ENCODE peak calls at places on chromosomes 12 and 14, in six cellular contexts. P is activated T-cell treated with anti-CD3 and anti-CD28 coated beads, Interleukin-2, amount 50 U/mL, for 48 hours; Z is BE2C; Q is T follicular helper cell; M is fibroblast of the conjunctiva; I is cardiac fibroblast. C is an unnamed sample.

GRCh38 chr12:24751181-24751580 is 197.7 kb downstream of the BCAT1 start:
- DNase-seq in I (peak), Q (no peak), Z (no peak), M (no peak), P (no peak), C (no peak)

GRCh38 chr12:3116106-3116898 is 39.1 kb downstream of the TSPAN9 start:
- DNase-seq in Q (no peak), Z (no peak), M (no peak), P (no peak), I (peak), C (no peak)

GRCh38 chr14:43215524-43215923 is 1291.6 kb downstream of the FSCB start:
- DNase-seq in P (no peak), Z (no peak), M (no peak), Q (no peak), I (no peak), C (no peak)

GRCh38 chr12:99370742-99371141 is 276.8 kb upstream of the GARIN6 start:
- DNase-seq in P (no peak), M (no peak), Q (no peak), I (no peak), Z (no peak), C (no peak)

GRCh38 chr14:52015411-52016030 is 26.2 kb downstream of the RTRAF start:
- DNase-seq in Q (no peak), M (no peak), I (peak), P (no peak), Z (peak), C (no peak)

GRCh38 chr14:85475113-85475512 is 54.8 kb upstream of the FLRT2 start:
- DNase-seq in I (peak), P (no peak), M (no peak), Z (no peak), Q (no peak), C (no peak)

GRCh38 chr14:58955294-58955821 is 233.1 kb upstream of the DAAM1 start:
- DNase-seq in P (no peak), Z (no peak), M (no peak), I (no peak), Q (no peak), C (no peak)

GRCh38 chr12:5622280-5622679 is 190.4 kb downstream of the NTF3 start:
- DNase-seq in P (no peak), I (no peak), Z (no peak), M (no peak), Q (no peak), C (no peak)

GRCh38 chr12:124136796-124137195 is 158.1 kb upstream of the RFLNA start:
- DNase-seq in I (no peak), P (no peak), M (no peak), Q (no peak), Z (no peak), C (no peak)

GRCh38 chr12:100987552-100988277 is 193.1 kb downstream of the ANO4 start:
- DNase-seq in Q (no peak), I (peak), P (no peak), Z (peak), M (no peak), C (no peak)

GRCh38 chr12:95114766-95115450 is 41.5 kb upstream of the NR2C1 start:
- DNase-seq in P (no peak), Q (no peak), I (peak), Z (no peak), M (no peak), C (no peak)

GRCh38 chr12:53624453-53624852 is 1.7 kb downstream of the ATF7 start:
- DNase-seq in P (no peak), Q (no peak), I (peak), Z (no peak), M (peak), C (no peak)

GRCh38 chr12:53816360-53817020 is 64.7 kb upstream of the CISTR start:
- DNase-seq in Z (no peak), Q (no peak), I (no peak), M (no peak), P (no peak), C (no peak)

GRCh38 chr12:77995436-77996167 is 164.9 kb downstream of the NAV3 start:
- DNase-seq in I (peak), P (no peak), Z (no peak), M (peak), Q (no peak), C (no peak)

GRCh38 chr12:31363416-31363809 is 37.5 kb upstream of the SINHCAF start:
- DNase-seq in I (no peak), M (no peak), Q (no peak), P (no peak), Z (no peak), C (no peak)

GRCh38 chr12:107990325-107990724 is 138.8 kb upstream of the WSCD2 start:
- DNase-seq in P (peak), I (peak), Z (peak), Q (no peak), M (no peak), C (no peak)

GRCh38 chr12:54592316-54592715 is 3.9 kb upstream of the PPP1R1A start:
- DNase-seq in Z (no peak), P (no peak), Q (no peak), M (no peak), I (peak), C (no peak)

GRCh38 chr12:3035815-3036702 is 41.1 kb upstream of the TSPAN9 start:
- DNase-seq in I (peak), Q (no peak), Z (no peak), M (no peak), P (no peak), C (no peak)

GRCh38 chr14:30275604-30276003 is 283.4 kb upstream of the G2E3 start:
- DNase-seq in Z (no peak), P (no peak), M (no peak), Q (no peak), I (no peak), C (no peak)

GRCh38 chr14:58298477-58298879 is at the start of gene ARID4A:
- DNase-seq in Z (peak), P (peak), I (no peak), Q (peak), M (no peak), C (peak)

C was measured in effector CD4-positive, alpha-beta T cell.